ENCODE peak calls at places on chromosomes 4 and X, in seven cellular contexts. R is endodermal cell, L is tibial nerve, P is hepatocyte, C is PC-3, O is fibroblast of lung, K is uterus. I is an unnamed sample. For H3K4me1, the result is how much of the 10 kb centered on the place peaks cover.

GRCh38 chr4:187362937-187363336 is 632.6 kb upstream of the ZFP42 start:
- DNase-seq in L (no peak), R (no peak), P (no peak), K (no peak), O (no peak), C (no peak), I (no peak)

GRCh38 chr4:81507530-81507929 is 35.8 kb upstream of the RASGEF1B start:
- DNase-seq in P (no peak), L (no peak), O (no peak), C (no peak), R (no peak), K (no peak), I (no peak)

GRCh38 chr4:60726779-60727178 is 473.3 kb upstream of the ADGRL3 start:
- DNase-seq in K (no peak), O (no peak), C (no peak), P (no peak), R (no peak), L (no peak), I (no peak)

GRCh38 chrX:38312436-38312835 is 14.9 kb downstream of the RPGR start:
- DNase-seq in C (peak), P (no peak), R (no peak), K (no peak), L (no peak), O (peak), I (no peak)

GRCh38 chr4:7470522-7471128 is 35.9 kb upstream of the PSAPL1 start:
- DNase-seq in C (no peak), R (no peak), K (no peak), O (no peak), P (no peak), L (no peak), I (no peak)

GRCh38 chr4:158316264-158316663 is 106.0 kb downstream of the TMEM144 start:
- DNase-seq in R (no peak), C (no peak), P (no peak), O (peak), K (no peak), L (no peak), I (no peak)

GRCh38 chr4:184259866-184260265 is 42.2 kb upstream of the ENPP6 start:
- DNase-seq in O (no peak), P (no peak), R (no peak), K (no peak), L (no peak), C (no peak), I (no peak)

GRCh38 chrX:24025741-24026402 is 1.1 kb downstream of the KLHL15 start:
- DNase-seq in O (peak), C (peak), K (peak), R (no peak), L (peak), P (peak), I (no peak)

GRCh38 chr4:177612684-177613083 is 170.4 kb upstream of the AGA start:
- DNase-seq in K (no peak), C (no peak), R (no peak), L (no peak), O (no peak), P (no peak), I (no peak)

GRCh38 chrX:136067946-136068345 is 79.4 kb upstream of the FHL1 start:
- DNase-seq in K (no peak), P (no peak), O (no peak), C (no peak), L (no peak), R (no peak), I (no peak)

DNA sequence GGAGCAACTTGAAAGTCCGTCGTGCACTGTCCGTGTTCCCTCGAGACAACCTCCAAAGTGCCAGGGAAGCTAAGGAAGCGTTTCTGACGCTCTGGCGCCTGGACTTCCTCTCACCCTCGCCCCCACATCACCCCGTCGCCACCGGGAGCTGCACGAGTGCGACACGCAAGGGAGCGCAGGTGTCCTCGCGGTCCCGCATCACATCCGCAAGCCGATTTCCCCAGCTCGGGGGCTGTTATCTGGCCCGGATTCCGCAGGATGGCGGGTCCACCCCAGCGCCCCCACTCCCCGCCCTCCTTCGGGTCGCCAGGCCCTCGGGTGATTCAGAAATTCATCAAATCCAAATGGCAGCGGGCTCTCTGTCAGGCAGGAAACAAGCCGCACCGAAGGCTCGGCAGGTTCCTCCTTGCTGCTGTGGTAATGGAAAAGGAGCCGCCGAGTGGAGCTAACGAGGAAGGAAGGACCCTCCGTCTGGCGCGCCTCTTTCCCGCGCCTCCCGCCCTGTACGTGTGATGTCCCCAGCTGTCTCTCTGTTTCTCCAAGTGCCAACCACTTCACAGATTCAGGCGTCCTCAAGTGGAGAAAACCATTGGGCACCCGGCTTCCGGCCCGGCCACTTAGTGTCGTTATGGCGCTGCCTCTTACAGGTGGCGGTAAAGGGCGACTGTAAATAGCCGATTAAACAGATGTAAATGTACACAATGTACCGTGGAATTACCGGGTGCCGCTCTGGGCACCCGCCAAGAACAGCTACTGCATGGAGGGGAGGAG is 901 bp upstream of the SETD7 start:
- DNase-seq in C (peak), P (peak), L (peak), O (peak), K (peak), R (peak), I (peak)
- H3K4me1 ChIP-seq in C (under half), P (under half), L (under half), O (under half), K (under half), R (under half), I (under half)

GRCh38 chr4:189293459-189293858 is 647.2 kb upstream of the FRG1 start:
- DNase-seq in K (no peak), O (no peak), C (no peak), P (no peak), L (no peak), R (no peak), I (no peak)

GRCh38 chr4:189299706-189300105 is 641.0 kb upstream of the FRG1 start:
- DNase-seq in C (no peak), P (no peak), O (no peak), K (no peak), R (no peak), L (no peak), I (no peak)

GRCh38 chr4:189294570-189294969 is 646.1 kb upstream of the FRG1 start:
- DNase-seq in O (no peak), L (no peak), C (peak), K (no peak), R (no peak), P (no peak), I (no peak)
- H3K4me3 ChIP-seq in O (no peak), L (no peak), C (no peak), K (no peak), R (no peak), P (no peak), I (no peak)

GRCh38 chr4:121776610-121777401 is 11.8 kb upstream of the SMIM43 start:
- DNase-seq in K (no peak), C (no peak), R (no peak), L (no peak), O (no peak), P (no peak), I (no peak)

GRCh38 chr4:121783210-121783609 is 17.9 kb upstream of the EXOSC9 start:
- DNase-seq in L (no peak), P (no peak), R (no peak), C (no peak), K (no peak), O (no peak), I (no peak)

GRCh38 chr4:121777625-121778024 is 12.7 kb upstream of the SMIM43 start:
- DNase-seq in C (no peak), L (no peak), P (no peak), R (no peak), O (peak), K (no peak), I (no peak)

GRCh38 chr4:121773873-121774272 is 8.9 kb upstream of the SMIM43 start:
- DNase-seq in K (no peak), L (no peak), R (peak), C (no peak), P (no peak), O (no peak), I (no peak)

DNA sequence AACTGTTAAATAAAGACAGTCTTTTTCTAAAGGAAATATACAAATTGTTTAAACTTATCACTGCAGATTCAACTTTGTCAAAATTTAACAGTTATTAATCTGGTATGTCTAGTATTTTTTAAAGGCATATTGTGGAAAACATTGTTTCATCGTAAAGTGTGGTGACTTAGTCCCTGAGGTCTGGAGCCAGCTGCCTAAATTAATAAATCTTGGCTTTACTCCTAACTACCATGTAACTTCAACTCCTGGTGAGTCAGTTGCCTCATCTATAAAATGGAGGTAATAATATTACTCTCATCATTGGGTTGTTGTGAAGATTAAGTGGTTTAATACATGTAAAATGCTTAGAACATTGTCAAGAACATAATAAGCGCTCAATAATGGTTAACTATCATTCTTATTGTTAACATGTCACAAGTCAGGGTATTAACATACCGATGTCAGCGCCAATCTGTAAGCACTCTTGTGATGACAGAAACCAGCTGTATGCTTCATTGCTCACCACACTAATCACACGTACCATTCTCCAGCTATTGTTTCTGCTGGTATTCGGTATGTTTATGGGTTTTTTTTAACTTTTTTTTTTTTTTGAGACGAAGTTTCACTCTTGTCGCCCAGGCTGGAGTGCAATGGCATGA is 14.1 kb upstream of the SMIM43 start:
- DNase-seq in C (no peak), K (no peak), L (no peak), R (no peak), P (no peak), O (no peak), I (no peak)
- H3K4me1 ChIP-seq in C (under half), K (under half), L (under half), R (under half), P (under half), O (under half), I (under half)

GRCh38 chr4:189235599-189235998 is 705.1 kb upstream of the FRG1 start:
- DNase-seq in R (no peak), O (no peak), L (no peak), P (no peak), K (no peak), C (no peak), I (no peak)
- H3K4me3 ChIP-seq in R (no peak), O (no peak), L (no peak), P (no peak), K (no peak), C (no peak), I (no peak)